ENCODE peak calls at places on chromosome 7, in five cellular contexts. One of them, this sample, is unnamed. For H3K4me1, the result is how much of the 10 kb centered on the place peaks cover.

GRCh38 chr7:73824986-73825385 is 5.8 kb upstream of the CLDN4 start:
- DNase-seq in OCI-LY7: no peak
- DNase-seq in sigmoid colon: no peak
- DNase-seq in left ventricle myocardium inferior: no peak
- DNase-seq in heart right ventricle: no peak
- DNase-seq in this sample: no peak

GRCh38 chr7:92461027-92462003 is 14.0 kb downstream of the GATAD1 start:
- DNase-seq in OCI-LY7: peak
- DNase-seq in sigmoid colon: no peak
- DNase-seq in left ventricle myocardium inferior: no peak
- DNase-seq in heart right ventricle: peak
- DNase-seq in this sample: no peak

GRCh38 chr7:149883452-149883861 is 9.7 kb downstream of the ATP6V0E2 start:
- DNase-seq in OCI-LY7: peak
- DNase-seq in sigmoid colon: peak
- DNase-seq in left ventricle myocardium inferior: peak
- DNase-seq in heart right ventricle: peak
- DNase-seq in this sample: peak

GRCh38 chr7:155216475-155217272 is 81.0 kb upstream of the INSIG1 start:
- DNase-seq in OCI-LY7: no peak
- DNase-seq in sigmoid colon: peak
- DNase-seq in left ventricle myocardium inferior: no peak
- DNase-seq in heart right ventricle: no peak
- DNase-seq in this sample: no peak

GRCh38 chr7:51186531-51186930 is 130.1 kb downstream of the COBL start:
- DNase-seq in OCI-LY7: no peak
- DNase-seq in sigmoid colon: no peak
- DNase-seq in left ventricle myocardium inferior: peak
- DNase-seq in heart right ventricle: peak
- DNase-seq in this sample: no peak

GRCh38 chr7:84328571-84328970 is 134.0 kb upstream of the SEMA3A start:
- DNase-seq in OCI-LY7: no peak
- DNase-seq in sigmoid colon: no peak
- DNase-seq in left ventricle myocardium inferior: no peak
- DNase-seq in heart right ventricle: no peak
- DNase-seq in this sample: no peak

GRCh38 chr7:43568529-43568928 is 14.4 kb upstream of the STK17A start:
- DNase-seq in OCI-LY7: no peak
- DNase-seq in sigmoid colon: no peak
- DNase-seq in left ventricle myocardium inferior: no peak
- DNase-seq in heart right ventricle: no peak
- DNase-seq in this sample: no peak

GRCh38 chr7:50335795-50336754 is 31.6 kb downstream of the IKZF1 start:
- DNase-seq in OCI-LY7: peak
- DNase-seq in sigmoid colon: peak
- DNase-seq in left ventricle myocardium inferior: no peak
- DNase-seq in heart right ventricle: no peak
- DNase-seq in this sample: no peak

GRCh38 chr7:36149694-36150452 is 3.2 kb upstream of the EEPD1 start:
- DNase-seq in OCI-LY7: no peak
- DNase-seq in sigmoid colon: no peak
- DNase-seq in left ventricle myocardium inferior: no peak
- DNase-seq in heart right ventricle: no peak
- DNase-seq in this sample: no peak

GRCh38 chr7:132739271-132739955 is 163.1 kb upstream of the PLXNA4 start:
- DNase-seq in OCI-LY7: no peak
- DNase-seq in sigmoid colon: no peak
- DNase-seq in left ventricle myocardium inferior: no peak
- DNase-seq in heart right ventricle: peak
- DNase-seq in this sample: no peak

GRCh38 chr7:6231184-6231583 is 41.2 kb downstream of the CYTH3 start:
- DNase-seq in OCI-LY7: no peak
- DNase-seq in sigmoid colon: no peak
- DNase-seq in left ventricle myocardium inferior: no peak
- DNase-seq in heart right ventricle: no peak
- DNase-seq in this sample: no peak

GRCh38 chr7:117082636-117083035 is 129.3 kb downstream of the ST7 start:
- DNase-seq in OCI-LY7: no peak
- DNase-seq in sigmoid colon: no peak
- DNase-seq in left ventricle myocardium inferior: no peak
- DNase-seq in heart right ventricle: no peak
- DNase-seq in this sample: no peak

GRCh38 chr7:76261935-76262334 is 40.5 kb upstream of the HSPB1 start:
- DNase-seq in OCI-LY7: peak
- DNase-seq in sigmoid colon: no peak
- DNase-seq in left ventricle myocardium inferior: no peak
- DNase-seq in heart right ventricle: no peak
- DNase-seq in this sample: no peak

GRCh38 chr7:40808409-40808942 is 673.7 kb downstream of the SUGCT start:
- DNase-seq in OCI-LY7: no peak
- DNase-seq in sigmoid colon: no peak
- DNase-seq in left ventricle myocardium inferior: no peak
- DNase-seq in heart right ventricle: no peak
- DNase-seq in this sample: no peak

GRCh38 chr7:133530682-133531081 is 277.8 kb downstream of the EXOC4 start:
- DNase-seq in OCI-LY7: no peak
- DNase-seq in sigmoid colon: no peak
- DNase-seq in left ventricle myocardium inferior: no peak
- DNase-seq in heart right ventricle: peak
- DNase-seq in this sample: no peak

GRCh38 chr7:22854158-22855048 is 31.8 kb upstream of the TOMM7 start:
- DNase-seq in OCI-LY7: peak
- DNase-seq in sigmoid colon: peak
- DNase-seq in left ventricle myocardium inferior: peak
- DNase-seq in heart right ventricle: peak
- DNase-seq in this sample: peak

GRCh38 chr7:5997210-5997808 is 11.5 kb downstream of the PMS2 start:
- DNase-seq in OCI-LY7: peak
- DNase-seq in sigmoid colon: no peak
- DNase-seq in left ventricle myocardium inferior: peak
- DNase-seq in heart right ventricle: peak
- DNase-seq in this sample: peak

GRCh38 chr7:70588151-70588550 is 543.8 kb upstream of the GALNT17 start:
- DNase-seq in OCI-LY7: no peak
- DNase-seq in sigmoid colon: no peak
- DNase-seq in left ventricle myocardium inferior: no peak
- DNase-seq in heart right ventricle: no peak
- DNase-seq in this sample: no peak

GRCh38 chr7:10802526-10802925 is 171.1 kb upstream of the PHF14 start:
- DNase-seq in OCI-LY7: no peak
- DNase-seq in sigmoid colon: no peak
- DNase-seq in left ventricle myocardium inferior: no peak
- DNase-seq in heart right ventricle: no peak
- DNase-seq in this sample: no peak

GRCh38 chr7:116554911-116555310 is 30.1 kb downstream of the CAV1 start:
- DNase-seq in OCI-LY7: no peak
- DNase-seq in sigmoid colon: no peak
- DNase-seq in left ventricle myocardium inferior: no peak
- DNase-seq in heart right ventricle: no peak
- DNase-seq in this sample: no peak

GRCh38 chr7:107924841-107925490 is 34.0 kb downstream of the DLD start:
- DNase-seq in OCI-LY7: no peak
- DNase-seq in sigmoid colon: no peak
- DNase-seq in left ventricle myocardium inferior: no peak
- DNase-seq in heart right ventricle: no peak
- DNase-seq in this sample: no peak

GRCh38 chr7:28155019-28155660 is 25.5 kb downstream of the JAZF1 start:
- DNase-seq in OCI-LY7: peak
- DNase-seq in sigmoid colon: no peak
- DNase-seq in left ventricle myocardium inferior: no peak
- DNase-seq in heart right ventricle: no peak
- DNase-seq in this sample: no peak

GRCh38 chr7:15851201-15851600 is 164.7 kb upstream of the MEOX2 start:
- DNase-seq in OCI-LY7: no peak
- DNase-seq in sigmoid colon: no peak
- DNase-seq in left ventricle myocardium inferior: no peak
- DNase-seq in heart right ventricle: no peak
- DNase-seq in this sample: no peak

DNA sequence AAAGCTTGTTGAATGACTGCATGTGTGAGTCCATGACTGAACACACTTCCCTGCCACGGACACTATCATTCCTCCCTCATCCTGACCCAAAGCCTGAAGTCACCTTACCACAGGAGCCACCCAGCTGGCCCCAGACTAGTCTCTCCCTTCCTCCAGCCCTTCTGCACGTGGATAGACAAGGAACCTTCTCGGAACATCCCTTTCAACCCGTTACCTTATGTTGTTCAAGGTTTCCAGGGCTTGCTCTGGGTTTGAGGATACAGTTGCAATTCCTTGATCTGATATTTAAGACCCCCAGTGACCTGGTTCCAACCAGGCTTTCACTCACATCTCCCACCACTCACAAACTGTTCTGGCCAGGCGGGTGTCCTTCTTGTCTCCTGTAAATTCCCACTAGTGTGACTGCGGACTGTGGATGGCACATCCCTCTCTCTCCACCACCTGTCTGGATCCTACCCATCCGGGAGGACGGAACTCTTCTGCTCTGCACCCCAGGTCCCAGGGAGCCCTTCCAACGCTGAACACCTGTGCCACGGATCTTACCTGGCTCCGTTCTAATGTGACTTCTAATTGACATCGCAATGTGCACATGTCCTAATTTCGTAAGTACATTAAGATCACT is 62.5 kb downstream of the HIPK2 start:
- DNase-seq in OCI-LY7: no peak
- DNase-seq in sigmoid colon: no peak
- DNase-seq in left ventricle myocardium inferior: no peak
- DNase-seq in heart right ventricle: no peak
- DNase-seq in this sample: no peak
- H3K4me1 ChIP-seq in OCI-LY7: under half
- H3K4me1 ChIP-seq in sigmoid colon: under half
- H3K4me1 ChIP-seq in left ventricle myocardium inferior: half or more
- H3K4me1 ChIP-seq in heart right ventricle: under half
- H3K4me1 ChIP-seq in this sample: under half

DNA sequence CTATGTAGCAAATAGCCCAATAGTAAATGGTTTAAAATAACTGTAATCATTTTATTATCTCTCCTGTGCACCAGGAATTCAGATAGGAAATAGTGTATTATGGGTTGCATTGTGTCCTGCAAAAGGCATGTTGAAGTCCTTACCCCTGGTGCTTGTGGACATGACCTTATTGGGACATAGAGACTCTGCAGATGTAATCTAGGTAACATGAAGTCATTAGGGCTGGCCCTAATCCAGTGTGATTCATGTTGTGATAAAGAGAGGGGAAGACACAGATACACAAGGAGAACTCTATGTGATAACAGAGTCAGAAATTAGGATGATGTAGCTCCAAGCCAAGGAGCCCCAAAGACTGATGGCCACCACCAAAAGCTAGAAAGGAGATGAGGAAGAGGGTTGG is 462.8 kb downstream of the GALNT17 start:
- DNase-seq in OCI-LY7: no peak
- DNase-seq in sigmoid colon: no peak
- DNase-seq in left ventricle myocardium inferior: no peak
- DNase-seq in heart right ventricle: no peak
- DNase-seq in this sample: no peak
- H3K4me3 ChIP-seq in OCI-LY7: no peak
- H3K4me3 ChIP-seq in sigmoid colon: no peak
- H3K4me3 ChIP-seq in left ventricle myocardium inferior: no peak
- H3K4me3 ChIP-seq in heart right ventricle: no peak
- H3K4me3 ChIP-seq in this sample: no peak

GRCh38 chr7:41822259-41822658 is 119.4 kb upstream of the INHBA start:
- DNase-seq in OCI-LY7: no peak
- DNase-seq in sigmoid colon: no peak
- DNase-seq in left ventricle myocardium inferior: no peak
- DNase-seq in heart right ventricle: no peak
- DNase-seq in this sample: no peak

GRCh38 chr7:41826641-41827040 is 123.8 kb upstream of the INHBA start:
- DNase-seq in OCI-LY7: no peak
- DNase-seq in sigmoid colon: no peak
- DNase-seq in left ventricle myocardium inferior: no peak
- DNase-seq in heart right ventricle: no peak
- DNase-seq in this sample: no peak

GRCh38 chr7:41825927-41826480 is 123.1 kb upstream of the INHBA start:
- DNase-seq in OCI-LY7: no peak
- DNase-seq in sigmoid colon: no peak
- DNase-seq in left ventricle myocardium inferior: no peak
- DNase-seq in heart right ventricle: no peak
- DNase-seq in this sample: no peak

GRCh38 chr7:41821521-41822213 is 118.8 kb upstream of the INHBA start:
- DNase-seq in OCI-LY7: no peak
- DNase-seq in sigmoid colon: no peak
- DNase-seq in left ventricle myocardium inferior: no peak
- DNase-seq in heart right ventricle: no peak
- DNase-seq in this sample: no peak

DNA sequence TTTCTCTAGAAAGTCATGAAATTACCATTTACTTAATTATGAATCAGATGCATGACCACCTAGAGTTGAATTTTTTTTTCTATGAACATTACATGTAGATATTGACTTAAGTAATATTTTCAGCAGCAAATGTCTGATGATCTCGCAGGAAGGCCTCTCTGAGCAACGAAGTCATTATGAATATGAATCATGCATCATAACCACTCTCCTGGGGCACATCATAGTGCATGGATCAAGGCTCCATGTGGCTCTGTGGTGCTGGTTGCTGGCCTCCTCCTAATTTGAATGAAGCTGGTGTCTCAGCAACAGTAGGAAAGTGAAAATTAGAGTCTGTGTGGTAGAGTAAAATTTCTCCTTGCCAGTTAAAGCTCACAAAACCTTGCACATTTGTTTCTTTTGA is 121.4 kb upstream of the INHBA start:
- DNase-seq in OCI-LY7: no peak
- DNase-seq in sigmoid colon: no peak
- DNase-seq in left ventricle myocardium inferior: no peak
- DNase-seq in heart right ventricle: no peak
- DNase-seq in this sample: no peak
- TF ChIP-seq CTCF in OCI-LY7: no peak
- TF ChIP-seq CTCF in sigmoid colon: no peak
- TF ChIP-seq CTCF in left ventricle myocardium inferior: no peak
- TF ChIP-seq CTCF in heart right ventricle: no peak
- TF ChIP-seq CTCF in this sample: no peak

GRCh38 chr7:20152057-20152456 is 65.1 kb downstream of the MACC1 start:
- DNase-seq in OCI-LY7: no peak
- DNase-seq in sigmoid colon: no peak
- DNase-seq in left ventricle myocardium inferior: no peak
- DNase-seq in heart right ventricle: no peak
- DNase-seq in this sample: no peak

GRCh38 chr7:20141666-20142065 is 75.5 kb downstream of the MACC1 start:
- DNase-seq in OCI-LY7: no peak
- DNase-seq in sigmoid colon: no peak
- DNase-seq in left ventricle myocardium inferior: no peak
- DNase-seq in heart right ventricle: no peak
- DNase-seq in this sample: no peak

GRCh38 chr7:20144801-20145200 is 72.4 kb downstream of the MACC1 start:
- DNase-seq in OCI-LY7: no peak
- DNase-seq in sigmoid colon: no peak
- DNase-seq in left ventricle myocardium inferior: no peak
- DNase-seq in heart right ventricle: no peak
- DNase-seq in this sample: no peak

GRCh38 chr7:20140278-20141058 is 76.7 kb downstream of the MACC1 start:
- DNase-seq in OCI-LY7: no peak
- DNase-seq in sigmoid colon: no peak
- DNase-seq in left ventricle myocardium inferior: no peak
- DNase-seq in heart right ventricle: no peak
- DNase-seq in this sample: no peak

DNA sequence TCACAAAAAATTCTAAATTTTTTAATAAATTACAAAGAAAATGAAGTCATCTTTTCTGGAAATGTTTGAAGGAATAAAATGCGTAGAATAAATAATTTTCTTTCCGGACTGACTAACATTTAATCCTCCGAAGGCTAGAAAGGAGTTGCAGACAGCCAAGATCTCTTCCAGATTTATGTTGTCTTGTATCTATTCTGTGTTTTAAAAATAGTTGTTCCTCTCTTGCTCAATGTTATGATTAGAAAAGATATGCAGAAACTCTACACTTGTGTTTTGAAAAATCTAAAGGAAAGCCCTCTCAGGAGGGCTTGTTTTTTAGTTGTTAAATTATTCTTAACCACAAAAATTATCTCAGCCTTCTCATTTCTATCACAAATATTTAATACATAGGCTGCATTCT is 70.7 kb downstream of the MACC1 start:
- DNase-seq in OCI-LY7: no peak
- DNase-seq in sigmoid colon: no peak
- DNase-seq in left ventricle myocardium inferior: no peak
- DNase-seq in heart right ventricle: no peak
- DNase-seq in this sample: no peak
- H3K4me1 ChIP-seq in OCI-LY7: under half
- H3K4me1 ChIP-seq in sigmoid colon: under half
- H3K4me1 ChIP-seq in left ventricle myocardium inferior: under half
- H3K4me1 ChIP-seq in heart right ventricle: under half
- H3K4me1 ChIP-seq in this sample: under half